ENCODE peak calls at places on chromosome 6, in six cellular contexts. F, V, B, Z, Q and S are unnamed samples. For H3K4me1, the result is how much of the 10 kb centered on the place peaks cover.

GRCh38 chr6:3356056-3356823 is 97.5 kb downstream of the PSMG4 start:
- DNase-seq in F (peak), V (peak), B (peak), Z (peak), Q (peak), S (peak)

GRCh38 chr6:25981529-25982263 is 19.1 kb downstream of the TRIM38 start:
- DNase-seq in F (no peak), V (no peak), B (no peak), Z (no peak), Q (no peak), S (no peak)

GRCh38 chr6:397604-398003 is 6.1 kb downstream of the IRF4 start:
- DNase-seq in F (no peak), V (no peak), B (no peak), Z (no peak), Q (no peak), S (no peak)

GRCh38 chr6:27669278-27669797 is 196.4 kb upstream of the ZNF184 start:
- DNase-seq in F (no peak), V (no peak), B (peak), Z (no peak), Q (no peak), S (peak)

GRCh38 chr6:31882344-31882743 is 3.5 kb upstream of the SLC44A4 start:
- DNase-seq in F (no peak), V (no peak), B (no peak), Z (no peak), Q (no peak), S (no peak)

GRCh38 chr6:142881290-142881689 is 63.7 kb downstream of the HIVEP2 start:
- DNase-seq in F (no peak), V (no peak), B (no peak), Z (no peak), Q (no peak), S (no peak)

GRCh38 chr6:24646771-24647170 is 780 bp upstream of the KIAA0319 start:
- DNase-seq in F (no peak), V (no peak), B (no peak), Z (no peak), Q (no peak), S (no peak)

GRCh38 chr6:27591660-27592059 is 118.8 kb upstream of the ZNF184 start:
- DNase-seq in F (no peak), V (no peak), B (peak), Z (no peak), Q (peak), S (peak)

GRCh38 chr6:84449220-84449619 is 221.8 kb upstream of the CEP162 start:
- DNase-seq in F (no peak), V (no peak), B (no peak), Z (no peak), Q (no peak), S (no peak)

GRCh38 chr6:117481278-117481925 is 1.1 kb upstream of the DCBLD1 start:
- DNase-seq in F (no peak), V (no peak), B (peak), Z (no peak), Q (peak), S (no peak)

GRCh38 chr6:77620290-77620882 is 32.5 kb upstream of the MEI4 start:
- DNase-seq in F (peak), V (peak), B (no peak), Z (no peak), Q (peak), S (no peak)

GRCh38 chr6:27608916-27609883 is 136.3 kb upstream of the ZNF184 start:
- DNase-seq in F (peak), V (no peak), B (peak), Z (peak), Q (peak), S (peak)

GRCh38 chr6:22956029-22956715 is 386.8 kb downstream of the HDGFL1 start:
- DNase-seq in F (no peak), V (no peak), B (no peak), Z (no peak), Q (no peak), S (no peak)

GRCh38 chr6:39428152-39428551 is 105.7 kb upstream of the KCNK16 start:
- DNase-seq in F (no peak), V (no peak), B (no peak), Z (no peak), Q (no peak), S (no peak)

GRCh38 chr6:108071736-108072276 is 2.7 kb downstream of the OSTM1 start:
- DNase-seq in F (no peak), V (no peak), B (no peak), Z (no peak), Q (no peak), S (no peak)

GRCh38 chr6:56374841-56375369 is 127.5 kb upstream of the COL21A1 start:
- DNase-seq in F (no peak), V (no peak), B (no peak), Z (no peak), Q (no peak), S (no peak)

GRCh38 chr6:25154034-25154596 is 125.1 kb upstream of the CARMIL1 start:
- DNase-seq in F (no peak), V (no peak), B (no peak), Z (no peak), Q (no peak), S (no peak)

GRCh38 chr6:15089569-15090144 is 156.2 kb upstream of the JARID2 start:
- DNase-seq in F (no peak), V (no peak), B (no peak), Z (no peak), Q (no peak), S (no peak)

GRCh38 chr6:89874438-89874837 is 19.8 kb upstream of the GJA10 start:
- DNase-seq in F (no peak), V (no peak), B (peak), Z (no peak), Q (no peak), S (no peak)

GRCh38 chr6:139147628-139148027 is 12.7 kb downstream of the HECA start:
- DNase-seq in F (no peak), V (no peak), B (no peak), Z (no peak), Q (no peak), S (no peak)

GRCh38 chr6:22133352-22133751 is 163.5 kb downstream of the PRL start:
- DNase-seq in F (no peak), V (no peak), B (no peak), Z (no peak), Q (no peak), S (no peak)

GRCh38 chr6:7615611-7616383 is 25.8 kb downstream of the SNRNP48 start:
- DNase-seq in F (peak), V (peak), B (peak), Z (no peak), Q (peak), S (peak)

GRCh38 chr6:151036869-151037680 is 171.6 kb downstream of the MTHFD1L start:
- DNase-seq in F (peak), V (no peak), B (no peak), Z (no peak), Q (no peak), S (no peak)

GRCh38 chr6:35034411-35035171 is 106.5 kb downstream of the TCP11 start:
- DNase-seq in F (no peak), V (no peak), B (no peak), Z (no peak), Q (no peak), S (no peak)

GRCh38 chr6:20056350-20056992 is 155.8 kb downstream of the MBOAT1 start:
- DNase-seq in F (peak), V (peak), B (peak), Z (peak), Q (peak), S (peak)

GRCh38 chr6:128397996-128398395 is 122.4 kb downstream of the PTPRK start:
- DNase-seq in F (no peak), V (no peak), B (no peak), Z (no peak), Q (no peak), S (no peak)

GRCh38 chr6:22108199-22108598 is 188.6 kb downstream of the PRL start:
- DNase-seq in F (no peak), V (no peak), B (no peak), Z (no peak), Q (no peak), S (no peak)

GRCh38 chr6:39303425-39304153 is 10.6 kb downstream of the KCNK17 start:
- DNase-seq in F (no peak), V (no peak), B (no peak), Z (no peak), Q (no peak), S (no peak)

GRCh38 chr6:36728289-36729168 is 30.9 kb downstream of the RAB44 start:
- DNase-seq in F (no peak), V (no peak), B (no peak), Z (no peak), Q (no peak), S (no peak)

GRCh38 chr6:166449036-166449435 is 66.3 kb upstream of the MPC1 start:
- DNase-seq in F (no peak), V (no peak), B (no peak), Z (no peak), Q (no peak), S (no peak)

GRCh38 chr6:170149681-170150589 is 140.9 kb downstream of the DLL1 start:
- DNase-seq in F (no peak), V (no peak), B (no peak), Z (no peak), Q (no peak), S (no peak)

GRCh38 chr6:118356054-118356453 is 192.0 kb upstream of the PLN start:
- DNase-seq in F (no peak), V (no peak), B (no peak), Z (no peak), Q (no peak), S (no peak)

GRCh38 chr6:151058021-151058733 is 181.6 kb upstream of the AKAP12 start:
- DNase-seq in F (no peak), V (peak), B (no peak), Z (no peak), Q (no peak), S (no peak)

GRCh38 chr6:168025831-168026325 is 28.4 kb downstream of the KIF25 start:
- DNase-seq in F (no peak), V (no peak), B (no peak), Z (no peak), Q (no peak), S (no peak)

GRCh38 chr6:5398530-5398929 is 137.2 kb downstream of the FARS2 start:
- DNase-seq in F (peak), V (peak), B (peak), Z (no peak), Q (peak), S (peak)

GRCh38 chr6:141884850-141885249 is 247.9 kb upstream of the GJE1 start:
- DNase-seq in F (no peak), V (no peak), B (no peak), Z (no peak), Q (no peak), S (no peak)

GRCh38 chr6:106724848-106725247 is 95.5 kb downstream of the QRSL1 start:
- DNase-seq in F (no peak), V (no peak), B (no peak), Z (no peak), Q (no peak), S (no peak)

DNA sequence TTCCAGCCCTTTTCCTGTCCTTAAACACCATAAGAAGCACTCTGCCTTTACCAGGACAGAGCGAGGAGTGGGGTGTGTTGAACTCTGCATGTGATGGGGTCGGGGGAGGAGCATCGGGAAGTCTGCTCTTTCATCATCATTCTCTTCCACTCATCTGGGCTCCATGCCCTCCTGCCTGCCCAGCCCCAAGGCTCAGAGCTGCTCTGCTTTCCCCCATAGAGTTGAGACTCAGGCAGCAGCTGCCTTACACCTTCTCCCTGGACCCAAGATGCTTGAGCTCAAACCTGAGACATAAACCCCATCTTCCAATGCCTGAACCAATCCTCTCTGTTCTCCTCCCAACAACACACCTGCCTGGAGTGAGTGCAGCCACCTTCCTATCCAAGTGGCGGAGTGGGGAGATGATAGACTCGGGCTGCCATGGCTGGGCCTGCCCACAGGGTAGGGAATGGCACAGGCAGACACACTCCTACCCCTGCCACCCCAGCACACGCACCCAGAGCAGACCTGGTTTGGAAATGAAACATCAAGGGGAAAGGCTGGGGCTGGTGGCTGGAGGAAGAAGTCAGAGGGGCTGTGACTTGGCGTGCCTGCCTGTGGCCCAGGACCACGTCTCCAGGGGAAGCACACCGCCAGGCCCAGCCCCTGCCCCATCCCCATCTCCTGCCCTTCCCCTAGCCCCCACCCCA is 28.4 kb downstream of the TFEB start:
- DNase-seq in F (no peak), V (no peak), B (no peak), Z (no peak), Q (no peak), S (no peak)
- H3K4me1 ChIP-seq in F (under half), V (under half), B (under half), Z (half or more), Q (under half), S (under half)

GRCh38 chr6:161076211-161076677 is 84.7 kb downstream of the MAP3K4 start:
- DNase-seq in F (no peak), V (no peak), B (no peak), Z (no peak), Q (no peak), S (no peak)
- TF ChIP-seq SIN3A in F (no peak), V (no peak), B (no peak), Z (no peak), Q (no peak), S (no peak)

GRCh38 chr6:158040051-158040803 is 58.6 kb downstream of the SYNJ2 start:
- DNase-seq in F (peak), V (peak), B (peak), Z (peak), Q (peak), S (peak)
- H3K4me1 ChIP-seq in F (half or more), V (under half), B (under half), Z (under half), Q (half or more), S (half or more)

GRCh38 chr6:145091827-145092164 is 643.5 kb downstream of the EPM2A start:
- DNase-seq in F (no peak), V (no peak), B (no peak), Z (no peak), Q (no peak), S (no peak)
- TF ChIP-seq SIN3A in F (no peak), V (no peak), B (no peak), Z (no peak), Q (no peak), S (no peak)